ENCODE peak calls at places on chromosome 15, in six cellular contexts. G is LHCN-M2, V is AG08396, O is Daoy, P is IMR-90, Z is NCI-H1105 treated with DMSO at 0.1 percent for 48 hours. J is an unnamed sample.

GRCh38 chr15:29461877-29462276 is 192.3 kb upstream of the NSMCE3 start:
- DNase-seq in G (no peak), V (no peak), Z (no peak), P (no peak), O (no peak), J (no peak)

GRCh38 chr15:98169551-98169950 is 209.0 kb downstream of the ARRDC4 start:
- DNase-seq in O (no peak), V (no peak), P (no peak), G (no peak), Z (no peak), J (no peak)

GRCh38 chr15:97986781-97987180 is 26.3 kb downstream of the ARRDC4 start:
- DNase-seq in V (no peak), O (no peak), P (no peak), Z (no peak), G (no peak), J (no peak)

GRCh38 chr15:40793216-40793989 is 13.5 kb upstream of the ZFYVE19 start:
- DNase-seq in G (peak; percentile 93), O (peak; percentile 93), P (peak; percentile 98), V (peak; percentile 47), Z (no peak), J (no peak)

GRCh38 chr15:62606376-62607164 is 436.0 kb upstream of the TPM1 start:
- DNase-seq in G (peak; percentile 99), Z (no peak), V (peak; percentile 86), O (peak; percentile 92), P (peak; percentile 100), J (no peak)

GRCh38 chr15:24078310-24079029 is 391.4 kb upstream of the NDN start:
- DNase-seq in Z (no peak), G (no peak), P (no peak), O (no peak), V (no peak), J (no peak)

GRCh38 chr15:99226802-99227201 is 22.6 kb downstream of the TTC23 start:
- DNase-seq in G (no peak), O (no peak), P (no peak), V (no peak), Z (no peak), J (no peak)

GRCh38 chr15:58903232-58903631 is 30.2 kb downstream of the SLTM start:
- DNase-seq in O (no peak), Z (no peak), P (peak; percentile 13), G (peak; percentile 57), V (no peak), J (no peak)

GRCh38 chr15:95574053-95574452 is 756.4 kb upstream of the NR2F2 start:
- DNase-seq in P (no peak), G (no peak), O (no peak), Z (no peak), V (no peak), J (no peak)

GRCh38 chr15:65326109-65326508 is 21.6 kb downstream of the RNU5B-1 start:
- DNase-seq in P (no peak), V (peak; percentile 20), O (no peak), Z (no peak), G (no peak), J (peak; percentile 10)

GRCh38 chr15:93082861-93083260 is 6.2 kb downstream of the RGMA start:
- DNase-seq in Z (no peak), O (no peak), G (no peak), P (no peak), V (no peak), J (no peak)

GRCh38 chr15:80875568-80875967 is 96.4 kb downstream of the CEMIP start:
- DNase-seq in P (no peak), Z (no peak), G (no peak), O (no peak), V (no peak), J (no peak)

GRCh38 chr15:31304074-31304648 is 22.5 kb upstream of the KLF13 start:
- DNase-seq in V (peak; percentile 5), P (no peak), O (no peak), G (no peak), Z (no peak), J (no peak)

GRCh38 chr15:58043192-58043903 is 22.2 kb downstream of the ALDH1A2 start:
- DNase-seq in G (peak; percentile 34), Z (peak; percentile 42), V (peak; percentile 21), P (peak; percentile 39), O (peak; percentile 25), J (no peak)

GRCh38 chr15:43799209-43799944 is 643 bp downstream of the SERINC4 start:
- DNase-seq in V (no peak), P (no peak), O (no peak), Z (no peak), G (no peak), J (no peak)

GRCh38 chr15:74238984-74239645 is 3.0 kb downstream of the CCDC33 start:
- DNase-seq in Z (peak; percentile 8), V (no peak), O (no peak), P (no peak), G (no peak), J (peak; percentile 38)

GRCh38 chr15:78906310-78906608 is 33.6 kb downstream of the MORF4L1 start:
- DNase-seq in G (peak; percentile 77), P (peak; percentile 90), Z (peak; percentile 41), V (peak; percentile 66), O (peak; percentile 68), J (peak; percentile 64)

GRCh38 chr15:56788359-56788758 is 55.0 kb upstream of the ZNF280D start:
- DNase-seq in P (no peak), G (no peak), Z (no peak), O (no peak), V (no peak), J (no peak)

GRCh38 chr15:54029076-54029475 is 50.8 kb downstream of the UNC13C start:
- DNase-seq in Z (no peak), G (no peak), V (no peak), O (no peak), P (no peak), J (no peak)

GRCh38 chr15:81939604-81940440 is 106.0 kb downstream of the MEX3B start:
- DNase-seq in O (peak; percentile 26), G (peak; percentile 51), P (peak; percentile 81), V (peak; percentile 12), Z (no peak), J (no peak)

GRCh38 chr15:73781038-73781925 is 28.1 kb upstream of the INSYN1 start:
- DNase-seq in O (peak; percentile 40), Z (no peak), G (peak; percentile 25), P (peak; percentile 21), V (peak; percentile 54), J (no peak)

GRCh38 chr15:73317651-73318462 is 50.9 kb downstream of the HCN4 start:
- DNase-seq in Z (no peak), P (no peak), V (no peak), O (peak; percentile 35), G (no peak), J (no peak)

GRCh38 chr15:65869954-65870871 is 922 bp downstream of the RAB11A start:
- DNase-seq in G (peak; percentile 19), O (peak; percentile 50), V (peak; percentile 9), Z (peak; percentile 57), P (peak; percentile 31), J (peak; percentile 8)

GRCh38 chr15:92810418-92811138 is 89.5 kb upstream of the CHD2 start:
- DNase-seq in O (peak; percentile 41), Z (peak; percentile 70), P (peak; percentile 78), V (peak; percentile 68), G (peak; percentile 92), J (peak; percentile 80)

GRCh38 chr15:48964898-48965297 is 1.2 kb upstream of the SHC4 start:
- DNase-seq in V (no peak), Z (no peak), G (no peak), P (no peak), O (no peak), J (no peak)

GRCh38 chr15:61989698-61990097 is 70.5 kb downstream of the VPS13C start:
- DNase-seq in V (no peak), P (peak; percentile 5), Z (no peak), O (no peak), G (no peak), J (no peak)